ENCODE peak calls at places on chromosomes 2 and 18, in ten cellular contexts. One of them, this sample, is unnamed.

GRCh38 chr18:6414118-6414722 is 491 bp downstream of the L3MBTL4 start:
- DNase-seq in progenitor cell of endocrine pancreas: peak; percentile 29
- DNase-seq in IMR-90: no peak
- DNase-seq in GM23338: peak; percentile 71
- DNase-seq in ovary: peak; percentile 84
- DNase-seq in neural crest cell: peak; percentile 18
- DNase-seq in hepatocyte: peak; percentile 80
- DNase-seq in fibroblast of the aortic adventitia: no peak
- DNase-seq in heart left ventricle: peak; percentile 79
- DNase-seq in activated B cell treated with CpG ODN at 0.5 μM for 24 hours: peak; percentile 63
- DNase-seq in this sample: peak; percentile 64

GRCh38 chr2:232541195-232541960 is 1.9 kb downstream of the CHRNG start:
- DNase-seq in progenitor cell of endocrine pancreas: no peak
- DNase-seq in IMR-90: no peak
- DNase-seq in GM23338: no peak
- DNase-seq in ovary: no peak
- DNase-seq in neural crest cell: no peak
- DNase-seq in hepatocyte: peak; percentile 11
- DNase-seq in fibroblast of the aortic adventitia: no peak
- DNase-seq in heart left ventricle: no peak
- DNase-seq in activated B cell treated with CpG ODN at 0.5 μM for 24 hours: no peak
- DNase-seq in this sample: no peak

GRCh38 chr2:173938700-173939384 is 26.3 kb downstream of the SP3 start:
- DNase-seq in progenitor cell of endocrine pancreas: no peak
- DNase-seq in IMR-90: no peak
- DNase-seq in GM23338: no peak
- DNase-seq in ovary: no peak
- DNase-seq in neural crest cell: no peak
- DNase-seq in hepatocyte: no peak
- DNase-seq in fibroblast of the aortic adventitia: no peak
- DNase-seq in heart left ventricle: no peak
- DNase-seq in activated B cell treated with CpG ODN at 0.5 μM for 24 hours: no peak
- DNase-seq in this sample: no peak

GRCh38 chr2:181461056-181461630 is 4.0 kb downstream of the ITGA4 start:
- DNase-seq in progenitor cell of endocrine pancreas: no peak
- DNase-seq in IMR-90: no peak
- DNase-seq in GM23338: no peak
- DNase-seq in ovary: no peak
- DNase-seq in neural crest cell: no peak
- DNase-seq in hepatocyte: no peak
- DNase-seq in fibroblast of the aortic adventitia: no peak
- DNase-seq in heart left ventricle: no peak
- DNase-seq in activated B cell treated with CpG ODN at 0.5 μM for 24 hours: no peak
- DNase-seq in this sample: no peak

GRCh38 chr2:204695506-204695905 is 150.2 kb downstream of the PARD3B start:
- DNase-seq in progenitor cell of endocrine pancreas: no peak
- DNase-seq in IMR-90: peak; percentile 44
- DNase-seq in GM23338: no peak
- DNase-seq in ovary: no peak
- DNase-seq in neural crest cell: no peak
- DNase-seq in hepatocyte: no peak
- DNase-seq in fibroblast of the aortic adventitia: peak; percentile 43
- DNase-seq in heart left ventricle: no peak
- DNase-seq in activated B cell treated with CpG ODN at 0.5 μM for 24 hours: no peak
- DNase-seq in this sample: no peak

GRCh38 chr2:74206180-74206688 is 7.8 kb downstream of the MTHFD2 start:
- DNase-seq in progenitor cell of endocrine pancreas: no peak
- DNase-seq in IMR-90: peak; percentile 65
- DNase-seq in GM23338: no peak
- DNase-seq in ovary: no peak
- DNase-seq in neural crest cell: no peak
- DNase-seq in hepatocyte: peak; percentile 20
- DNase-seq in fibroblast of the aortic adventitia: peak; percentile 60
- DNase-seq in heart left ventricle: no peak
- DNase-seq in activated B cell treated with CpG ODN at 0.5 μM for 24 hours: no peak
- DNase-seq in this sample: no peak

GRCh38 chr18:77209587-77209986 is 40.1 kb upstream of the GALR1 start:
- DNase-seq in progenitor cell of endocrine pancreas: no peak
- DNase-seq in IMR-90: peak; percentile 90
- DNase-seq in GM23338: no peak
- DNase-seq in ovary: no peak
- DNase-seq in neural crest cell: no peak
- DNase-seq in hepatocyte: no peak
- DNase-seq in fibroblast of the aortic adventitia: no peak
- DNase-seq in heart left ventricle: no peak
- DNase-seq in activated B cell treated with CpG ODN at 0.5 μM for 24 hours: no peak
- DNase-seq in this sample: no peak

GRCh38 chr2:19857100-19857499 is 44.7 kb downstream of the TTC32 start:
- DNase-seq in progenitor cell of endocrine pancreas: no peak
- DNase-seq in IMR-90: no peak
- DNase-seq in GM23338: no peak
- DNase-seq in ovary: no peak
- DNase-seq in neural crest cell: no peak
- DNase-seq in hepatocyte: no peak
- DNase-seq in fibroblast of the aortic adventitia: no peak
- DNase-seq in heart left ventricle: no peak
- DNase-seq in activated B cell treated with CpG ODN at 0.5 μM for 24 hours: no peak
- DNase-seq in this sample: no peak

GRCh38 chr2:135701442-135701841 is 40.2 kb upstream of the UBXN4 start:
- DNase-seq in progenitor cell of endocrine pancreas: no peak
- DNase-seq in IMR-90: peak; percentile 79
- DNase-seq in GM23338: no peak
- DNase-seq in ovary: no peak
- DNase-seq in neural crest cell: no peak
- DNase-seq in hepatocyte: no peak
- DNase-seq in fibroblast of the aortic adventitia: peak; percentile 49
- DNase-seq in heart left ventricle: no peak
- DNase-seq in activated B cell treated with CpG ODN at 0.5 μM for 24 hours: no peak
- DNase-seq in this sample: no peak

GRCh38 chr2:3265981-3266726 is 111.5 kb downstream of the EIPR1 start:
- DNase-seq in progenitor cell of endocrine pancreas: no peak
- DNase-seq in IMR-90: no peak
- DNase-seq in GM23338: peak; percentile 60
- DNase-seq in ovary: no peak
- DNase-seq in neural crest cell: peak; percentile 26
- DNase-seq in hepatocyte: no peak
- DNase-seq in fibroblast of the aortic adventitia: no peak
- DNase-seq in heart left ventricle: no peak
- DNase-seq in activated B cell treated with CpG ODN at 0.5 μM for 24 hours: no peak
- DNase-seq in this sample: no peak

GRCh38 chr2:152925540-152926448 is 207.4 kb downstream of the ARL6IP6 start:
- DNase-seq in progenitor cell of endocrine pancreas: peak; percentile 54
- DNase-seq in IMR-90: no peak
- DNase-seq in GM23338: peak; percentile 92
- DNase-seq in ovary: peak; percentile 78
- DNase-seq in neural crest cell: peak; percentile 78
- DNase-seq in hepatocyte: peak; percentile 81
- DNase-seq in fibroblast of the aortic adventitia: peak; percentile 37
- DNase-seq in heart left ventricle: no peak
- DNase-seq in activated B cell treated with CpG ODN at 0.5 μM for 24 hours: no peak
- DNase-seq in this sample: peak; percentile 80

GRCh38 chr2:172969171-172969570 is 106.5 kb upstream of the MAP3K20 start:
- DNase-seq in progenitor cell of endocrine pancreas: no peak
- DNase-seq in IMR-90: peak; percentile 6
- DNase-seq in GM23338: no peak
- DNase-seq in ovary: no peak
- DNase-seq in neural crest cell: no peak
- DNase-seq in hepatocyte: no peak
- DNase-seq in fibroblast of the aortic adventitia: peak; percentile 27
- DNase-seq in heart left ventricle: no peak
- DNase-seq in activated B cell treated with CpG ODN at 0.5 μM for 24 hours: no peak
- DNase-seq in this sample: no peak

GRCh38 chr2:75503048-75503607 is 57.6 kb downstream of the EVA1A start:
- DNase-seq in progenitor cell of endocrine pancreas: no peak
- DNase-seq in IMR-90: peak; percentile 86
- DNase-seq in GM23338: no peak
- DNase-seq in ovary: no peak
- DNase-seq in neural crest cell: no peak
- DNase-seq in hepatocyte: no peak
- DNase-seq in fibroblast of the aortic adventitia: peak; percentile 58
- DNase-seq in heart left ventricle: no peak
- DNase-seq in activated B cell treated with CpG ODN at 0.5 μM for 24 hours: no peak
- DNase-seq in this sample: no peak

GRCh38 chr2:208792766-208793165 is 386.2 kb downstream of the PTH2R start:
- DNase-seq in progenitor cell of endocrine pancreas: no peak
- DNase-seq in IMR-90: no peak
- DNase-seq in GM23338: no peak
- DNase-seq in ovary: no peak
- DNase-seq in neural crest cell: no peak
- DNase-seq in hepatocyte: no peak
- DNase-seq in fibroblast of the aortic adventitia: no peak
- DNase-seq in heart left ventricle: no peak
- DNase-seq in activated B cell treated with CpG ODN at 0.5 μM for 24 hours: no peak
- DNase-seq in this sample: no peak

GRCh38 chr2:108565778-108566375 is 31.6 kb downstream of the LIMS1 start:
- DNase-seq in progenitor cell of endocrine pancreas: no peak
- DNase-seq in IMR-90: no peak
- DNase-seq in GM23338: no peak
- DNase-seq in ovary: no peak
- DNase-seq in neural crest cell: no peak
- DNase-seq in hepatocyte: no peak
- DNase-seq in fibroblast of the aortic adventitia: no peak
- DNase-seq in heart left ventricle: no peak
- DNase-seq in activated B cell treated with CpG ODN at 0.5 μM for 24 hours: no peak
- DNase-seq in this sample: no peak

GRCh38 chr2:144414324-144414845 is 105.5 kb downstream of the ZEB2 start:
- DNase-seq in progenitor cell of endocrine pancreas: no peak
- DNase-seq in IMR-90: peak; percentile 97
- DNase-seq in GM23338: no peak
- DNase-seq in ovary: no peak
- DNase-seq in neural crest cell: no peak
- DNase-seq in hepatocyte: peak; percentile 34
- DNase-seq in fibroblast of the aortic adventitia: peak; percentile 95
- DNase-seq in heart left ventricle: no peak
- DNase-seq in activated B cell treated with CpG ODN at 0.5 μM for 24 hours: no peak
- DNase-seq in this sample: peak; percentile 0

GRCh38 chr2:232336241-232336736 is 42.3 kb upstream of the ALPP start:
- DNase-seq in progenitor cell of endocrine pancreas: peak; percentile 8
- DNase-seq in IMR-90: no peak
- DNase-seq in GM23338: no peak
- DNase-seq in ovary: peak; percentile 27
- DNase-seq in neural crest cell: no peak
- DNase-seq in hepatocyte: no peak
- DNase-seq in fibroblast of the aortic adventitia: no peak
- DNase-seq in heart left ventricle: peak; percentile 34
- DNase-seq in activated B cell treated with CpG ODN at 0.5 μM for 24 hours: peak; percentile 8
- DNase-seq in this sample: no peak

DNA sequence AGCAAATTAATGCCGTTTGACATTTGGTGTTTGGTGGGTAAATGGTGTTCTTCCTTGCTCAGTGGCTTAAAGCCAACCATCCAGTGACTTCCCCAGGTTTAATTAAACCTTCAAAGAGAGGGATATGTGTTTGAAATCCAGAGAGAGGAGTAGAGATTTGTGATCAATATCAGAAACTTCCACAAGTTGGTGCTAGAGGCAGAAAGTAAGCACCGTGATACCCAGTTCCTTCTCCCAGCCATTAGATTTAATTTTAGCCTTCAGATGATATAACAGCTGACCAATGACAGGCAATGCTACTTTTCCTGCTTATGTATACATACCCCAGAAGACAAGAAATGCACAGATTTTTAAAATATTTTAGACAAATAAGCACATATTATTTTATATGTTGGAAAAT is 398.5 kb downstream of the CDH2 start:
- DNase-seq in progenitor cell of endocrine pancreas: no peak
- DNase-seq in IMR-90: peak; percentile 17
- DNase-seq in GM23338: peak; percentile 52
- DNase-seq in ovary: no peak
- DNase-seq in neural crest cell: no peak
- DNase-seq in hepatocyte: peak; percentile 13
- DNase-seq in fibroblast of the aortic adventitia: peak; percentile 44
- DNase-seq in heart left ventricle: no peak
- DNase-seq in activated B cell treated with CpG ODN at 0.5 μM for 24 hours: no peak
- DNase-seq in this sample: no peak
- TF ChIP-seq CTCF in progenitor cell of endocrine pancreas: peak; percentile 43
- TF ChIP-seq CTCF in IMR-90: peak; percentile 51
- TF ChIP-seq CTCF in GM23338: peak; percentile 64
- TF ChIP-seq CTCF in ovary: no peak
- TF ChIP-seq CTCF in neural crest cell: peak; percentile 58
- TF ChIP-seq CTCF in hepatocyte: peak; percentile 42
- TF ChIP-seq CTCF in fibroblast of the aortic adventitia: peak; percentile 66
- TF ChIP-seq CTCF in heart left ventricle: peak; percentile 40
- TF ChIP-seq CTCF in activated B cell treated with CpG ODN at 0.5 μM for 24 hours: no peak
- TF ChIP-seq CTCF in this sample: no peak

GRCh38 chr2:31147645-31148044 is 9.4 kb upstream of the GALNT14 start:
- DNase-seq in progenitor cell of endocrine pancreas: no peak
- DNase-seq in IMR-90: no peak
- DNase-seq in GM23338: no peak
- DNase-seq in ovary: no peak
- DNase-seq in neural crest cell: no peak
- DNase-seq in hepatocyte: no peak
- DNase-seq in fibroblast of the aortic adventitia: no peak
- DNase-seq in heart left ventricle: no peak
- DNase-seq in activated B cell treated with CpG ODN at 0.5 μM for 24 hours: no peak
- DNase-seq in this sample: no peak

GRCh38 chr2:31150120-31150670 is 12.0 kb upstream of the GALNT14 start:
- DNase-seq in progenitor cell of endocrine pancreas: no peak
- DNase-seq in IMR-90: no peak
- DNase-seq in GM23338: no peak
- DNase-seq in ovary: no peak
- DNase-seq in neural crest cell: no peak
- DNase-seq in hepatocyte: no peak
- DNase-seq in fibroblast of the aortic adventitia: no peak
- DNase-seq in heart left ventricle: no peak
- DNase-seq in activated B cell treated with CpG ODN at 0.5 μM for 24 hours: no peak
- DNase-seq in this sample: no peak

GRCh38 chr2:31151501-31151900 is 13.3 kb upstream of the GALNT14 start:
- DNase-seq in progenitor cell of endocrine pancreas: no peak
- DNase-seq in IMR-90: no peak
- DNase-seq in GM23338: peak; percentile 47
- DNase-seq in ovary: no peak
- DNase-seq in neural crest cell: no peak
- DNase-seq in hepatocyte: peak; percentile 23
- DNase-seq in fibroblast of the aortic adventitia: no peak
- DNase-seq in heart left ventricle: no peak
- DNase-seq in activated B cell treated with CpG ODN at 0.5 μM for 24 hours: no peak
- DNase-seq in this sample: no peak
- TF ChIP-seq CTCF in progenitor cell of endocrine pancreas: peak; percentile 20
- TF ChIP-seq CTCF in IMR-90: peak; percentile 4
- TF ChIP-seq CTCF in GM23338: peak; percentile 38
- TF ChIP-seq CTCF in ovary: no peak
- TF ChIP-seq CTCF in neural crest cell: no peak
- TF ChIP-seq CTCF in hepatocyte: no peak
- TF ChIP-seq CTCF in fibroblast of the aortic adventitia: peak; percentile 3
- TF ChIP-seq CTCF in heart left ventricle: no peak
- TF ChIP-seq CTCF in activated B cell treated with CpG ODN at 0.5 μM for 24 hours: no peak
- TF ChIP-seq CTCF in this sample: no peak

GRCh38 chr2:227125506-227125905 is 38.5 kb downstream of the COL4A4 start:
- DNase-seq in progenitor cell of endocrine pancreas: no peak
- DNase-seq in IMR-90: no peak
- DNase-seq in GM23338: peak; percentile 63
- DNase-seq in ovary: no peak
- DNase-seq in neural crest cell: peak; percentile 28
- DNase-seq in hepatocyte: no peak
- DNase-seq in fibroblast of the aortic adventitia: no peak
- DNase-seq in heart left ventricle: no peak
- DNase-seq in activated B cell treated with CpG ODN at 0.5 μM for 24 hours: no peak
- DNase-seq in this sample: no peak
- TF ChIP-seq CTCF in progenitor cell of endocrine pancreas: no peak
- TF ChIP-seq CTCF in IMR-90: no peak
- TF ChIP-seq CTCF in GM23338: peak; percentile 59
- TF ChIP-seq CTCF in ovary: no peak
- TF ChIP-seq CTCF in neural crest cell: peak; percentile 28
- TF ChIP-seq CTCF in hepatocyte: no peak
- TF ChIP-seq CTCF in fibroblast of the aortic adventitia: no peak
- TF ChIP-seq CTCF in heart left ventricle: no peak
- TF ChIP-seq CTCF in activated B cell treated with CpG ODN at 0.5 μM for 24 hours: no peak
- TF ChIP-seq CTCF in this sample: no peak

GRCh38 chr2:26521054-26521912 is 43.4 kb upstream of the OTOF start:
- DNase-seq in progenitor cell of endocrine pancreas: no peak
- DNase-seq in IMR-90: no peak
- DNase-seq in GM23338: peak; percentile 83
- DNase-seq in ovary: no peak
- DNase-seq in neural crest cell: peak; percentile 22
- DNase-seq in hepatocyte: peak; percentile 46
- DNase-seq in fibroblast of the aortic adventitia: no peak
- DNase-seq in heart left ventricle: no peak
- DNase-seq in activated B cell treated with CpG ODN at 0.5 μM for 24 hours: no peak
- DNase-seq in this sample: peak; percentile 67
- TF ChIP-seq CTCF in progenitor cell of endocrine pancreas: peak; percentile 50
- TF ChIP-seq CTCF in IMR-90: peak; percentile 16
- TF ChIP-seq CTCF in GM23338: peak; percentile 59
- TF ChIP-seq CTCF in ovary: no peak
- TF ChIP-seq CTCF in neural crest cell: peak; percentile 49
- TF ChIP-seq CTCF in hepatocyte: peak; percentile 15
- TF ChIP-seq CTCF in fibroblast of the aortic adventitia: peak; percentile 22
- TF ChIP-seq CTCF in heart left ventricle: no peak
- TF ChIP-seq CTCF in activated B cell treated with CpG ODN at 0.5 μM for 24 hours: no peak
- TF ChIP-seq CTCF in this sample: peak; percentile 72